ENCODE peak calls at places on chromosomes 1 and 21, in nine cellular contexts. I is upper lobe of left lung, Q is esophagus muscularis mucosa, N is A549, V is ovary, W is tibial nerve, Y is sigmoid colon, K is H1, F is K562. P is an unnamed sample. For H3K9me3, the result is how much of the 10 kb centered on the place peaks cover.

GRCh38 chr1:109750241-109750882 is 9.5 kb upstream of the GSTM3 start:
- DNase-seq in K (no peak), Q (no peak), Y (no peak), V (no peak), F (no peak), N (no peak), W (no peak), I (no peak), P (peak)

GRCh38 chr1:39721664-39722063 is 17.0 kb upstream of the PPIE start:
- DNase-seq in W (no peak), Q (peak), Y (no peak), I (no peak), K (no peak), F (no peak), V (no peak), N (no peak), P (no peak)

GRCh38 chr1:113886417-113887391 is 677 bp downstream of the BCL2L15 start:
- DNase-seq in Q (no peak), I (peak), V (no peak), K (no peak), Y (no peak), W (no peak), N (no peak), F (no peak), P (no peak)

GRCh38 chr1:172742599-172743500 is 83.9 kb downstream of the FASLG start:
- DNase-seq in Q (no peak), I (no peak), Y (no peak), F (peak), W (no peak), N (peak), V (no peak), K (no peak), P (no peak)

GRCh38 chr1:37682334-37682987 is 9.9 kb upstream of the CDCA8 start:
- DNase-seq in V (peak), W (peak), Q (peak), Y (peak), F (peak), I (peak), K (no peak), N (peak), P (peak)

GRCh38 chr1:143643148-143643885 is 328.5 kb downstream of the FAM72C start:
- DNase-seq in N (no peak), V (no peak), Y (no peak), I (no peak), K (no peak), W (no peak), F (no peak), Q (no peak), P (no peak)

GRCh38 chr1:162629077-162629637 is 3.1 kb upstream of the DDR2 start:
- DNase-seq in V (no peak), Q (no peak), K (no peak), Y (no peak), W (no peak), I (no peak), F (no peak), N (no peak), P (no peak)

GRCh38 chr21:21907271-21907670 is 909.1 kb downstream of the NCAM2 start:
- DNase-seq in W (no peak), I (no peak), Q (no peak), N (no peak), V (no peak), F (no peak), Y (no peak), K (no peak), P (no peak)

GRCh38 chr1:201348211-201348566 is 29.3 kb downstream of the TNNT2 start:
- DNase-seq in I (no peak), N (peak), W (no peak), Q (no peak), V (no peak), K (peak), F (peak), Y (no peak), P (no peak)

DNA sequence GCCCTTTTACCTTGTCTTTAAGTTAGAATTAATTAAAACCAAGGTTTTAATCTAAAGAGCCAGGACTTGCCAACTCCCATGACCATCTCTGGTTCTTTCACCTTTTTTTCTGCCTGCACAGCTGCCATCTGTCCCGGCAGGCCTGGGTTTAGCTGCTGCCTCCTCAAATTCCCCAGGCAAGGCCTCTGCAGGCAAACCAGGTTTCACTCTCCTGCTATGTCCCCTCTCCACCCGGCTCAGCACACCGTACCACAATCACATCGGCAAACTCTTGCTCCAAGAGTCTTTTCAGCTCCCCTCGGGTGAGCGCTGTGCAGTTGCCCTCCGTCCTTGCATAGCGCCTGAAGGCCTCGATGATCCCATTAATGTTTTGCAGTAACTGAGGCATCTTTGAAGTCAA is 2.2 kb downstream of the CRNN start:
- DNase-seq in I (no peak), Y (no peak), V (no peak), K (no peak), F (no peak), W (no peak), N (no peak), Q (no peak), P (no peak)
- H3K9me3 ChIP-seq in I (under half), Y (under half), V (under half), K (half or more), F (under half), W (under half), N (under half), Q (under half), P (under half)

GRCh38 chr1:52632732-52633290 is at the start of gene SHISAL2A:
- DNase-seq in W (no peak), Y (no peak), Q (no peak), V (no peak), K (no peak), F (no peak), N (no peak), I (peak), P (no peak)
- H3K27ac ChIP-seq in W (peak), Y (no peak), Q (no peak), V (no peak), K (no peak), F (peak), N (peak), I (peak), P (no peak)

GRCh38 chr1:107138767-107139445 is 1.9 kb upstream of the NTNG1 start:
- DNase-seq in N (no peak), V (no peak), F (no peak), I (no peak), K (no peak), Q (no peak), W (no peak), Y (no peak), P (no peak)

GRCh38 chr1:107139833-107140702 is 771 bp upstream of the NTNG1 start:
- DNase-seq in V (no peak), K (peak), F (no peak), N (no peak), I (peak), Q (no peak), W (no peak), Y (peak), P (peak)

GRCh38 chr1:107141491-107142369 is 891 bp downstream of the NTNG1 start:
- DNase-seq in Q (no peak), I (no peak), F (peak), N (no peak), W (no peak), K (no peak), V (no peak), Y (no peak), P (no peak)

GRCh38 chr1:107142370-107142668 is 1.5 kb downstream of the NTNG1 start:
- DNase-seq in W (no peak), K (no peak), Q (no peak), Y (no peak), F (no peak), V (no peak), I (no peak), N (no peak), P (no peak)

DNA sequence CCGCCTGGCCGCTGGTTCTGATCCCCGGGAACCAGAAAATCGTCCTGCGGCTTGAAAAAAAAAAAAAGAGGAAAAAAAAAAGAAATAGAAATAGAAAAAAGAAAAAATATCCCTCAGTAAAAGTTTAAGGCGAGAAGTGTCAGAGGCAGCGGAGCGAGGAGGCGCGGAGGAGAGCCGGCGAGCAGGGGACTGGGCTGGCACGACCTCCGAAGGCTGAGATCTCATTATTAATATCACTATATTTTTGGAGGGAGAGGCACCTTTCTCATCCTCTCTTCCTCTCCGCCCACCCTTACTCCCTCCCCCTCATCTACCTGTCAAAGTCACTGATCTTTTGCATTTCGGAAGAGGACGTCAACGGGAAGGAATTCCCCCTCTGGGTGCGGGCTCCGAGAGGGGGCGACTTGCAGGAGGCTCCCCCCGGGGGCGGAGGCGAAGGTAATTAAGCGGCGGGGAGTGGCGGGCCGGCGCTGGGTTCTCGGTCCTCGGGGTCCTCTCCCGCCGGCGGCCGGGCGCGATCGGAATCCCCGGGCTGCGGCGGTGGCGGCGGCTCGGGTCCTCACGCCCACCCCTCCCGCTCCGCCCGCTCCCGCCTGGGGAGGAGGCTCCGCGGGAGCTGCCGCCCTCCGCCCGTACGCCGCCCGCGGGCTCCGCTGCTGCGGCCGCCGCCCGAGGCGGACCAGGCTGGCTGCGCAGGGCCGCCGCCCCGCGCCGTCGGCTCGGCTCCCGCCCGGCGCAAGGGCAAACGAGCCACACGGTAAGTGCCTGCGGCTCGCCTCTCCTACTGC is at the start of gene NTNG1:
- DNase-seq in F (no peak), N (no peak), W (no peak), I (no peak), V (no peak), Q (no peak), K (no peak), Y (no peak), P (peak)
- TF ChIP-seq EP300 in F (no peak), N (no peak), W (no peak), I (no peak), V (no peak), Q (no peak), K (peak), Y (no peak), P (no peak)

GRCh38 chr1:228298471-228298870 is 90.6 kb downstream of the OBSCN start:
- DNase-seq in V (no peak), N (no peak), F (no peak), Q (no peak), K (no peak), Y (no peak), W (no peak), I (no peak), P (no peak)

GRCh38 chr1:228295981-228296380 is 88.1 kb downstream of the OBSCN start:
- DNase-seq in Q (no peak), V (no peak), N (no peak), K (no peak), Y (no peak), I (no peak), F (no peak), W (no peak), P (no peak)

GRCh38 chr1:228299211-228299610 is 91.4 kb downstream of the OBSCN start:
- DNase-seq in W (no peak), Y (no peak), V (no peak), K (no peak), Q (no peak), F (no peak), N (no peak), I (no peak), P (no peak)

GRCh38 chr1:228297242-228297641 is 89.4 kb downstream of the OBSCN start:
- DNase-seq in F (no peak), Q (no peak), V (no peak), K (no peak), Y (no peak), N (no peak), I (no peak), W (no peak), P (no peak)

DNA sequence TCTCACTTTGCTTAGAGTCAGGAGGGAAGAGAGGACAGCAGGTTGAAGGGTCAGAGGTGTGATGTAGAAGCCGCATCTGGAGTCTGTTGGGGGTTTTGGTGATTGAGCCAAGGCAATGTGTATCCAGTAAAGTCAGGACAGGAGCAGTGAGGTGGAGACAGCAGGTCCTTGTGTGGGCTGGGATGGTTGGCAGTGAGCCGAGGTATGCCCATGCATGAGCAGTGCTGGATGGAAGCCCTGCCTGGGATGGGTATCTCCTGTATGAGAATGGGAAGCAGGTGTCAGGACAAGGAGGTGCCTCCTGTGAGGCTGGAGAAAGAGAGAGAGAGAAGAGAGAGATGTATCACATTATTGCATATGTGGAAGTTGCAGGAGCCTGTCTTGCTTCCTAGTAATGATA is 90.0 kb downstream of the OBSCN start:
- DNase-seq in W (no peak), Q (no peak), K (no peak), F (no peak), N (no peak), Y (no peak), V (no peak), I (no peak), P (no peak)
- H3K9me3 ChIP-seq in W (under half), Q (under half), K (half or more), F (under half), N (under half), Y (under half), V (under half), I (under half), P (under half)